ENCODE peak calls at places on chromosomes 2 and 18, in six cellular contexts. W is fibroblast of pulmonary artery, F is bronchial epithelial cell, N is AG04449, H is IMR-90, Q is A549. V is an unnamed sample.

GRCh38 chr2:150256746-150257145 is 230.7 kb downstream of the RND3 start:
- DNase-seq in W (no peak), F (no peak), N (no peak), H (peak), Q (no peak), V (no peak)

GRCh38 chr2:219291394-219291793 is 12.2 kb downstream of the DNAJB2 start:
- DNase-seq in W (no peak), F (no peak), N (no peak), H (no peak), Q (no peak), V (no peak)

GRCh38 chr18:10455726-10456453 is 1.5 kb downstream of the APCDD1 start:
- DNase-seq in W (no peak), F (no peak), N (no peak), H (no peak), Q (no peak), V (no peak)

GRCh38 chr2:152557273-152557879 is 159.9 kb downstream of the PRPF40A start:
- DNase-seq in W (no peak), F (no peak), N (no peak), H (no peak), Q (no peak), V (no peak)

GRCh38 chr2:95372845-95373244 is 29.7 kb upstream of the FAHD2A start:
- DNase-seq in W (no peak), F (no peak), N (no peak), H (no peak), Q (no peak), V (no peak)

GRCh38 chr2:225122007-225122406 is 79.7 kb upstream of the DOCK10 start:
- DNase-seq in W (no peak), F (no peak), N (no peak), H (no peak), Q (no peak), V (no peak)

GRCh38 chr2:161039071-161039470 is 121.2 kb upstream of the TANK start:
- DNase-seq in W (no peak), F (no peak), N (no peak), H (no peak), Q (no peak), V (no peak)

GRCh38 chr2:67838205-67838604 is 224.6 kb downstream of the C1D start:
- DNase-seq in W (no peak), F (no peak), N (no peak), H (no peak), Q (no peak), V (no peak)

GRCh38 chr18:46478796-46479195 is 178.2 kb downstream of the LOXHD1 start:
- DNase-seq in W (no peak), F (peak), N (no peak), H (no peak), Q (no peak), V (peak)

GRCh38 chr2:21191535-21191934 is 67.8 kb downstream of the TDRD15 start:
- DNase-seq in W (no peak), F (no peak), N (no peak), H (no peak), Q (no peak), V (no peak)

GRCh38 chr2:169034256-169034655 is 3.1 kb upstream of the ABCB11 start:
- DNase-seq in W (peak), F (peak), N (no peak), H (no peak), Q (no peak), V (peak)

DNA sequence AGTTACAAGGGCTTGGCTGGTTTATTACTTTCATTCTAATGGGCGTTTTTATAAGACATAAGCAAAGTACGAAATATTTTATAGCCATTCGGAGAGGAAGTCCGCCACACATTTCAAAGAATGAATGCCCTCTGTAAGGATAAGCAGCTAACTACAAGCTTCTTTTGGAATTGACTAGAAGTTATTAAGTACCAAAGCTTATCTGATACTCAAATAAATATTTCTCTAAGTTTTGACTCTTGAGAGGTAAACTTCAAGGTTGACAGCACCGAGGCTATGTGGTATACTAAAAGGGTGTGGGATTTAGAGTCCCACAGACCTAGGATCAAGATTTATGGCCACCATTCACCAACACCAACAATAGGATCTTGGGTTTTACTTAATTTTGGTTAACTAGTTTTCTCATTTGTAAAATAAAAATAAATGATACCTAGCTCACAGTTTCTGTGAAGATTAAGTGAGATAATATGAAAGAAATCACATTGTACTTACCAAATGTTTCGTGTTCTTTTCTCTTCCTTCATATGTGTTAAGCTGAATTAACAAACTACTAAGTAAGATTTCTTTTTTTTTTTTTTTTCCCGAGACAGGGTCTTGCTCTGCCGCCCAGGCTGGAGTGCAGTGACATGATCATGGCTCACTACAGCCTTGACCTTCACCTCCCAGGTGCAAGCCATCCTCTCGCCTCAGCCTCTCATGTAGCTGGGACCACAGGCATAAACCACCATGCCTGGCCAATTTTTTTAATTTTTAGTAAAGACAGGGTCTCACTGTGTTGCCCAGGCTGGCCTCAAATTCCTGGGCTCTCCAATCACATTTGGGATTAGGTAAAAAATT is 47.9 kb upstream of the MSH2 start:
- DNase-seq in W (no peak), F (no peak), N (no peak), H (no peak), Q (no peak), V (no peak)
- H3K4me3 ChIP-seq in W (no peak), F (no peak), N (no peak), H (no peak), Q (no peak), V (no peak)

DNA sequence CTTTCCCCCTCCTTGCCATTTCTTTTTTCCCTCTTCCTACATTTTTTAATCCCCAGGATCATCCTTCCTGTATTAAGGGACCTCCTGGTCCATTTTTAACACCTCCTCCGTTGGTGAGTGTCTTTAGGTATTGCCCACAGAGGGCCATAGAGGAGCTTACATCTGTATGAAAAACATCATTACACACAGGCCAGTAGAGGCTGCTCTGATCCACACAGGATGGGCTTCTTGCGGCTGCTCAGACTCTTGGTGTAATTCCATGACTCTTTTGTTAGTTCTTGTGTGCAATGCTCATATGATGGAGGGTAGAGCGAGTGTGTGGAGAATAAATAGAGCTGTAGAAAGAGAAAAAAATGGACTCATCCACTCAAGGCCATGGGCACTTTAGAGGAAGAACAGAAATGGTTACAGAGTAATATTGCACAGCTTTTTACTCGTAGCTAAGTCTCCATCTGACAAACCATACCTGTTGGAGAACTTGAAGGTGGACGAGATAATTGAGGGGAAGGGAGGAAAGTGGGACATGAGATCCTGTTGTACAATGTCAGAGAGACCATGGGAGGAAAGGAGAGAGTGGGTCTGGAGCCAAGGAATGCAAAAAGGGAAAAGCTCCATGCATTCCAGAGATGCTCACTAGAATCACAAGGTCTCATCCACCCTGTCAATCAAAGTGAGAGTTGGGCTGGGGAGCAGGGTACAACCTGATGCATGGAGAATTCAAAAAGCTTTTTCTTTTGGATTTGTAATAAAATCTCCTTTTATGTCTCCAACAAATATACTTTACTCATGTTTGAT is 129.7 kb upstream of the TNP1 start:
- DNase-seq in W (peak), F (peak), N (no peak), H (peak), Q (no peak), V (peak)
- TF ChIP-seq CTCF in W (peak), F (no peak), N (peak), H (no peak), Q (no peak), V (peak)

DNA sequence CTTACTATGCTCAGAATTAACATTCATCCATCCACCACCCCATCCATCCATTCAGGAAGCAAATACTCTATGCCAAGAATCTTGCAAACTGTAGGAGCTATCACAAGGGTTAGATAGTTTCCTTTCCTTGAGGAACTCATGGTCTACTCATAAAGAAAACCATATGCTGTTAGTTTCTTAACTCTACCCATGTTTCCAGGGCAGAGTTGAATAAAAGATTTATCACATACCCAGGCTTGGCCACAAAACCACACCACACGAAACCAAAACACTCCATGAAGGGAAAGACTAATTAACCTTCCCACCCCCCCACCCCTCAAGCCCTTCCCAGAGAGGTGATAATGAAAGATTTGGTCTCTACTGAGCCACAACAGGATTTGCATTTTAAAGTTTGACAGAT is 23.7 kb upstream of the MSGN1 start:
- DNase-seq in W (no peak), F (no peak), N (no peak), H (no peak), Q (no peak), V (no peak)
- H3K4me3 ChIP-seq in W (no peak), F (no peak), N (no peak), H (no peak), Q (no peak), V (no peak)

GRCh38 chr2:186309901-186310300 is 176.2 kb upstream of the ZC3H15 start:
- DNase-seq in W (peak), F (no peak), N (peak), H (peak), Q (no peak), V (no peak)

GRCh38 chr2:186308347-186308746 is 177.7 kb upstream of the ZC3H15 start:
- DNase-seq in W (peak), F (peak), N (no peak), H (peak), Q (no peak), V (peak)

GRCh38 chr2:186304064-186304463 is 182.0 kb upstream of the ZC3H15 start:
- DNase-seq in W (no peak), F (no peak), N (no peak), H (no peak), Q (no peak), V (no peak)

GRCh38 chr2:186306754-186307153 is 179.3 kb upstream of the ZC3H15 start:
- DNase-seq in W (no peak), F (no peak), N (no peak), H (no peak), Q (no peak), V (no peak)

GRCh38 chr2:186307871-186308270 is 178.2 kb upstream of the ZC3H15 start:
- DNase-seq in W (no peak), F (peak), N (no peak), H (no peak), Q (no peak), V (peak)
- TF ChIP-seq CTCF in W (no peak), F (peak), N (no peak), H (no peak), Q (no peak), V (peak)

GRCh38 chr2:171432206-171432968 is 1.4 kb downstream of the METTL8 start:
- DNase-seq in W (no peak), F (no peak), N (no peak), H (peak), Q (no peak), V (peak)
- H3K4me3 ChIP-seq in W (no peak), F (peak), N (no peak), H (no peak), Q (peak), V (peak)

GRCh38 chr2:103991591-103991990 is 862.3 kb upstream of the POU3F3 start:
- DNase-seq in W (no peak), F (peak), N (no peak), H (no peak), Q (no peak), V (no peak)
- TF ChIP-seq CTCF in W (no peak), F (no peak), N (no peak), H (no peak), Q (peak), V (no peak)

GRCh38 chr2:85152895-85153294 is 19.7 kb downstream of the TCF7L1 start:
- DNase-seq in W (no peak), F (no peak), N (no peak), H (no peak), Q (no peak), V (no peak)

GRCh38 chr2:85148190-85148589 is 15.0 kb downstream of the TCF7L1 start:
- DNase-seq in W (no peak), F (no peak), N (no peak), H (no peak), Q (no peak), V (no peak)

GRCh38 chr2:85154048-85154753 is 21.0 kb downstream of the TCF7L1 start:
- DNase-seq in W (peak), F (peak), N (no peak), H (peak), Q (no peak), V (peak)

GRCh38 chr2:85156141-85156540 is 22.9 kb downstream of the TCF7L1 start:
- DNase-seq in W (peak), F (no peak), N (no peak), H (peak), Q (no peak), V (no peak)

GRCh38 chr2:85151026-85151425 is 17.8 kb downstream of the TCF7L1 start:
- DNase-seq in W (peak), F (no peak), N (no peak), H (no peak), Q (no peak), V (no peak)
- H3K4me3 ChIP-seq in W (no peak), F (no peak), N (no peak), H (no peak), Q (no peak), V (no peak)

DNA sequence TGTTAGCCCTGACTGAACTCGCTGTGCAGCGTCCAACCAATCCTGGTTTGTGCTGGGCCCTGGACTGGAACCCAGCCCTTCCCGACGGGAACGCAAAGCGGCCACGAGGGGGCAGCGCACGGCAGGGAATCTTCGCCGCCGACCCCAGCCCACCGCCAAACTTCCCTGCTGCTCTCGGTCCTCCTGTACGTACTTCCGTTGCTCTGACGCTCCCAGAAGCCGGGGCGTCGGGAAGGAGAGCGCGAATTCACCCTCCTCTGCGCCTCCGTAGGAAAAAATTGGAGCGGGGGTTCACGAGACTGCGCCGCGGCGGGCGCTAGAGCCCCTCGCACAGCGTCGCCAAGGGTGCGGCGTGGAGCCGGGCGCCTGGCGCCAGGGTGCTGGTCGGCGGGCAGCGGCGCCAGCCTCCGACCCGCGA is 948 bp upstream of the SH3RF3 start:
- DNase-seq in W (peak), F (peak), N (peak), H (peak), Q (peak), V (peak)
- TF ChIP-seq CTCF in W (peak), F (peak), N (peak), H (peak), Q (peak), V (peak)

V was measured in epithelial cell of esophagus.